ENCODE peak calls at places on chromosomes 5 and 9, in six cellular contexts. B is GM12891, S is tibial nerve, Q is GM12892, V is thyroid gland, N is A549. T is an unnamed sample.

GRCh38 chr9:113375057-113376023 is 1.4 kb downstream of the HDHD3 start:
- DNase-seq in V (no peak), B (no peak), N (peak), S (no peak), Q (no peak), T (peak)

GRCh38 chr9:133086894-133087293 is 25.1 kb downstream of the CEL start:
- DNase-seq in S (no peak), Q (no peak), B (no peak), N (no peak), V (no peak), T (no peak)

GRCh38 chr5:111932628-111933027 is 175.6 kb upstream of the NREP start:
- DNase-seq in V (no peak), S (no peak), Q (no peak), B (no peak), N (no peak), T (no peak)

GRCh38 chr5:131277875-131278795 is 14.3 kb downstream of the CDC42SE2 start:
- DNase-seq in V (no peak), B (no peak), S (no peak), Q (no peak), N (no peak), T (no peak)

GRCh38 chr5:55407059-55407684 is 99.4 kb downstream of the MTREX start:
- DNase-seq in B (no peak), Q (no peak), S (no peak), V (no peak), N (peak), T (no peak)

GRCh38 chr9:80873861-80874260 is 815.5 kb downstream of the TLE1 start:
- DNase-seq in Q (no peak), S (no peak), B (no peak), V (no peak), N (no peak), T (no peak)

GRCh38 chr9:73023025-73023541 is 70.2 kb upstream of the ALDH1A1 start:
- DNase-seq in N (peak), S (no peak), Q (no peak), B (peak), V (peak), T (peak)

GRCh38 chr5:143119881-143120341 is 283.6 kb downstream of the NR3C1 start:
- DNase-seq in B (no peak), Q (no peak), V (no peak), N (no peak), S (no peak), T (no peak)

GRCh38 chr5:1950096-1950707 is 67.5 kb upstream of the IRX4 start:
- DNase-seq in B (no peak), Q (no peak), S (no peak), V (no peak), N (no peak), T (no peak)

GRCh38 chr9:36485647-36486453 is 85.8 kb upstream of the RNF38 start:
- DNase-seq in N (no peak), Q (no peak), S (no peak), V (no peak), B (no peak), T (no peak)

GRCh38 chr9:78692871-78693270 is 395.9 kb downstream of the PSAT1 start:
- DNase-seq in V (no peak), Q (no peak), B (no peak), N (no peak), S (no peak), T (no peak)

GRCh38 chr9:109918359-109919163 is 138.6 kb downstream of the PALM2AKAP2 start:
- DNase-seq in Q (no peak), B (no peak), N (no peak), S (no peak), V (no peak), T (no peak)

GRCh38 chr5:131641494-131641893 is 6.5 kb upstream of the RAPGEF6 start:
- DNase-seq in V (no peak), N (no peak), B (no peak), Q (no peak), S (no peak), T (no peak)

GRCh38 chr5:160496784-160497183 is 75.1 kb downstream of the PTTG1 start:
- DNase-seq in V (no peak), B (no peak), S (no peak), Q (no peak), N (no peak), T (no peak)

GRCh38 chr5:141528401-141528984 is 39.6 kb downstream of the PCDHGC5 start:
- DNase-seq in Q (no peak), B (no peak), S (peak), N (no peak), V (peak), T (no peak)
- TF ChIP-seq POLR2A in Q (no peak), B (no peak), S (no peak), N (no peak), V (no peak), T (no peak)

GRCh38 chr5:57175586-57175985 is 1.7 kb downstream of the GPBP1 start:
- DNase-seq in Q (no peak), S (no peak), V (peak), N (no peak), B (no peak), T (no peak)

GRCh38 chr5:57173026-57173317 is 887 bp upstream of the GPBP1 start:
- DNase-seq in V (no peak), N (no peak), Q (no peak), B (no peak), S (peak), T (no peak)

GRCh38 chr5:57174850-57175525 is 1.1 kb downstream of the GPBP1 start:
- DNase-seq in V (no peak), Q (no peak), N (no peak), S (no peak), B (no peak), T (no peak)

GRCh38 chr5:57173318-57174127 is at the start of gene GPBP1:
- DNase-seq in Q (peak), V (peak), N (peak), S (peak), B (peak), T (peak)

DNA sequence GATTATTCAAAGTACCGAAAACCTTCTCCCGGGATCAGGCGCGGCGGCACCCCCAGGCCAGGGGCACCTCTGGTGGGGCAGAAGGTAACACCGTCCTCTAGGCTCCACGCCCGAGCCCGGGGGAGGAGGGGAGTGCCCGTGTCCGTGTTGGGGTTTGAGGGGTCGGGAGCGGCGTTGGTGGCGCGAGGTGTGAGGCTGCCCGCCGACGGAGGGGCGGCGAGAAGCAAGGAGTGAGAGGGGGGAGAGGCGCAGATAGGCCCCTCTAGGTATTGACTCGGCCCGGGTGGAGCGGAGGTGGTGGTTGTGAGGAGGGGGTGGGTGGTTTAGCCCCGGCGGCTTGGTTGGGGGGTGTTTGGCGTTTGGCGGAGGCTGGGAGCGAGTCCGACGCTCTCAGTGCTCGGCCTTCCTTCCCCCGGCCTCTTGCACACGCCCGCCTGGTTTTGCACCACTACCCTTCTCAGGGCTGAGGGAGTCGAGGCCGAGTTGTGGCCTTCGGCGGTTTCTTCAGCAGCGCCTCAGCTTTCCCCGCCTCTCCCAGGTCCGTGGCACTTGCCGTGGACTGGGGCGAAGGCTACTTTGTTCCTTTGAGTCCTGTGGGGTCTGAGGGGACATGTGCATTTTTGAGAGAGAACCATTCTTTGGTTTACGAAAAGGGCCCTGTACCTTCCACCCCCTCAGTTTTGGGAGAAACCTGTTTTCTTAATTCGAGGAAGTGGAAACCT is 430 bp downstream of the GPBP1 start:
- DNase-seq in N (peak), Q (no peak), S (no peak), V (peak), B (no peak), T (peak)
- TF ChIP-seq POLR2A in N (peak), Q (peak), S (no peak), V (peak), B (peak), T (no peak)

GRCh38 chr5:141388661-141389060 is 1.2 kb downstream of the PCDHGB4 start:
- DNase-seq in B (no peak), V (no peak), S (no peak), N (no peak), Q (no peak), T (no peak)

GRCh38 chr5:141392429-141393198 is at the start of gene PCDHGA8:
- DNase-seq in Q (no peak), N (peak), S (no peak), B (no peak), V (no peak), T (no peak)

GRCh38 chr5:141393267-141393666 is 834 bp downstream of the PCDHGA8 start:
- DNase-seq in S (no peak), N (no peak), B (no peak), Q (no peak), V (no peak), T (no peak)

GRCh38 chr5:141384471-141385267 is 2.1 kb downstream of the PCDHGA7 start:
- DNase-seq in B (no peak), V (no peak), S (no peak), N (no peak), Q (no peak), T (no peak)

DNA sequence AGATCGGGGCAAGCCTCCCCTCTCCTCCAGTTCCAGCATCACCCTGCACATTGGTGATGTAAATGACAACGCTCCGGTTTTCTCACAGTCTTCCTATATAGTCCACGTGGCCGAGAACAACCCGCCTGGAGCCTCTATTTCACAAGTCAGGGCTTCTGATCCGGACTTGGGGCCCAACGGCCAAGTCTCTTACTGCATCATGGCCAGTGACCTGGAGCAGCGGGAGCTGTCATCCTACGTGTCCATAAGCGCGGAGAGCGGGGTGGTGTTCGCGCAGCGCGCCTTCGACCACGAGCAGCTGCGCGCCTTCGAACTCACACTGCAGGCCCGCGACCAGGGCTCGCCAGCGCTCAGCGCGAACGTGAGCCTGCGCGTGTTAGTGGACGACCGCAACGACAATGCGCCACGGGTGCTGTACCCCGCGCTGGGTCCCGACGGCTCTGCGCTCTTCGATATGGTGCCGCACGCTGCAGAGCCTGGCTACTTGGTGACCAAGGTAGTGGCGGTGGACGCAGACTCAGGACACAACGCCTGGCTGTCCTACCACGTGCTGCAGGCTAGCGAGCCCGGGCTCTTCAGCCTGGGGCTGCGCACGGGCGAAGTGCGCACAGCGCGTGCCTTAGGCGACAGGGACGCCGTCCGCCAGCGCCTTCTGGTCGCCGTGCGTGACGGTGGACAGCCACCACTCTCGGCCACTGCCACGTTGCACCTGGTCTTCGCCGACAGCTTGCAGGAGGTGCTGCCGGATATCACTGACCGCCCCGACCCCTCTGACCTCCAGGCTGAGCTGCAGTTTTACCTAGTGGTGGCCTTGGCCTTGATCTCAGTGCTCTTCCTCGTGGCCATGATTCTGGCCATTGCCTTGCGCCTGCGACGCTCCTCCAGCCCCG is 1.9 kb downstream of the PCDHGB4 start:
- DNase-seq in B (no peak), S (no peak), Q (no peak), N (no peak), V (no peak), T (no peak)
- TF ChIP-seq POLR2A in B (no peak), S (no peak), Q (no peak), N (no peak), V (no peak), T (no peak)

GRCh38 chr9:93097496-93098205 is 1.6 kb downstream of the CARD19 start:
- DNase-seq in V (no peak), N (no peak), Q (no peak), S (no peak), B (no peak), T (no peak)

GRCh38 chr9:93099551-93100264 is 3.7 kb downstream of the CARD19 start:
- DNase-seq in S (no peak), V (no peak), B (no peak), N (no peak), Q (no peak), T (no peak)

GRCh38 chr9:93100265-93100636 is 4.2 kb downstream of the CARD19 start:
- DNase-seq in V (no peak), N (no peak), S (no peak), B (no peak), Q (no peak), T (no peak)

GRCh38 chr9:93096811-93097382 is 880 bp downstream of the CARD19 start:
- DNase-seq in Q (no peak), V (no peak), N (no peak), S (no peak), B (no peak), T (no peak)

DNA sequence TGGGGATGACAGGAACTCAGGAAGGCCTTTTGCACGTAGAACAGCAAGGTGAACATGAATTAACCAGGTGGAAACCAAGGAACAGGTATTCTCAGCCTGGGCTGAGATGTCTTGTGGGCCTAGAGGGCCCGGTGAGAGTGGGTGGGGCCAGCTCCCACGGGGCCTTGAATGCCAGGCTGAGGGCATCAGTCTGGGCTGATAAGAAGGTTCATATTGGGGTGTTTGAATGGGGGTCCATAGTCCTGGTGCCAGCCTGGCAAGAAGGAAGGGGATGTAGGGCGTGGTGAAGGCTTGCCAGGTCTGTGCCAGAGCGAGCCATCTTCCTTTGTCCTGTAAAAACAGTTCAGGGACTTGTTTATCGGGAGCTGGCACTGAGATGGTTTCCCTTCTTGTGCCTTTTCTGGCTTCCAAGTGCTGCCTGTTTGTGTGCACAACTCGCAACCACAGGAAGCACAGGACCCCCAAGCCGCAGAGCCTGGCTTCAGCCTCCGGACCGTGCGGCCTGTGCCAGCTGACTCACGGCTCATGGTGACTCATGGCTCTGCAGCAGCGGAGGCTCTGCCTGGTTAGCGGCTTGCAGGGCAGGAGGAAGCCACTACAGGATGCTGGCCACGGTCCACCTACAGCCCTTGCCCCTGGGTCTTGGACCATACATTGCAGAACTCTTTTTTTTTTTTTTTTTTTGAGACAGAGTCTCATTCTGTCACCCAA is 2.4 kb downstream of the CARD19 start:
- DNase-seq in V (peak), Q (no peak), N (peak), B (no peak), S (peak), T (peak)
- TF ChIP-seq POLR2A in V (no peak), Q (no peak), N (no peak), B (no peak), S (peak), T (no peak)

GRCh38 chr9:129868571-129869486 is 33.6 kb downstream of the USP20 start:
- DNase-seq in Q (no peak), V (no peak), N (no peak), S (no peak), B (no peak), T (peak)
- TF ChIP-seq POLR2A in Q (no peak), V (no peak), N (no peak), S (no peak), B (no peak), T (no peak)

T was measured in stomach.